ENCODE peak calls at places on chromosomes 12 and 14, in five cellular contexts. D, V, I, E and U are unnamed samples.

GRCh38 chr12:13175499-13175898 is 21.0 kb upstream of the EMP1 start:
- DNase-seq in E (no peak), D (no peak), I (no peak), V (no peak), U (no peak)

GRCh38 chr12:30847259-30847658 is 79.3 kb upstream of the TSPAN11 start:
- DNase-seq in V (peak), D (no peak), E (peak), I (no peak), U (no peak)

GRCh38 chr12:2154050-2154449 is 101.3 kb downstream of the CACNA1C start:
- DNase-seq in D (no peak), V (no peak), E (no peak), I (no peak), U (no peak)

GRCh38 chr14:52299692-52300278 is 14.3 kb upstream of the PTGER2 start:
- DNase-seq in D (no peak), V (peak), E (peak), I (peak), U (peak)

GRCh38 chr12:857611-858010 is 91.9 kb downstream of the RAD52 start:
- DNase-seq in E (no peak), I (no peak), V (no peak), D (no peak), U (peak)

GRCh38 chr14:68143341-68143807 is 323.8 kb downstream of the RAD51B start:
- DNase-seq in V (no peak), I (no peak), E (peak), D (no peak), U (no peak)

GRCh38 chr12:25377475-25378179 is 126.9 kb upstream of the KRAS start:
- DNase-seq in D (no peak), V (no peak), E (no peak), I (no peak), U (peak)

GRCh38 chr14:93332853-93333630 is at the start of gene BTBD7:
- DNase-seq in D (peak), E (peak), I (peak), V (peak), U (peak)

GRCh38 chr12:2395352-2395977 is 342.7 kb downstream of the CACNA1C start:
- DNase-seq in E (peak), D (peak), I (peak), V (peak), U (peak)

GRCh38 chr14:71165121-71165574 is 257.9 kb downstream of the PCNX1 start:
- DNase-seq in D (no peak), V (no peak), E (no peak), I (no peak), U (no peak)

GRCh38 chr14:92254786-92255185 is 68.2 kb upstream of the SLC24A4 start:
- DNase-seq in V (no peak), D (peak), I (no peak), E (peak), U (no peak)

GRCh38 chr14:74566174-74567125 is 45.6 kb downstream of the LTBP2 start:
- DNase-seq in V (no peak), I (no peak), E (no peak), D (no peak), U (peak)

GRCh38 chr14:22427771-22428228 is 161.2 kb downstream of the DAD1 start:
- DNase-seq in I (no peak), V (peak), E (no peak), D (no peak), U (peak)

GRCh38 chr12:130708648-130709047 is 7.5 kb downstream of the RIMBP2 start:
- DNase-seq in I (no peak), E (no peak), D (no peak), V (no peak), U (no peak)
- TF ChIP-seq JUN in I (no peak), E (no peak), D (no peak), V (no peak), U (no peak)

GRCh38 chr12:15274561-15274967 is 47.7 kb upstream of the PTPRO start:
- DNase-seq in I (no peak), E (no peak), D (no peak), V (no peak), U (peak)
- TF ChIP-seq JUN in I (no peak), E (peak), D (no peak), V (no peak), U (no peak)

DNA sequence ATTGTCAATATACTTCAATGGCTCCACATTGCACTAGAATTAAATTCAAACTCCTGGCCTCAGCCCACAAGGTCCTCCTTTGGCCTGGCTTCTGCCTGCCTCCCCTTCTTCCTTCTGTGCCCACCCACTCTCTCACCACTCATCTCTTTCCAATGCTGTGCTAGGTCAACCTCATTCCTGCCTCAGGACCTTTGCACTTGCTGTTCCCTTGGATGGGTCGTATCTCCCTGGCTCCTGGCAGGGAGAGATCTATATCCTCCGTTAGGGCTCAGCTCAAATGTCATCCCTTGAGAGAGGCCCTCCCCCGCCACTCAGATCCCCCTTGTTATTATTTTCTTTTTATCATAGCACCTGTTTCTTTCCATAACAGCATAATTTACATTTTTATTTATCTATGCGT is 79.9 kb upstream of the LHX5 start:
- DNase-seq in I (no peak), D (no peak), E (no peak), V (no peak), U (no peak)
- TF ChIP-seq JUN in I (no peak), D (no peak), E (no peak), V (no peak), U (no peak)

GRCh38 chr12:11653215-11653753 is 3.8 kb downstream of the ETV6 start:
- DNase-seq in D (no peak), V (no peak), E (peak), I (no peak), U (no peak)
- TF ChIP-seq JUN in D (no peak), V (no peak), E (no peak), I (no peak), U (no peak)

GRCh38 chr12:132926417-132926833 is 29.7 kb downstream of the ZNF605 start:
- DNase-seq in D (no peak), I (no peak), E (no peak), V (no peak), U (no peak)
- TF ChIP-seq JUN in D (no peak), I (no peak), E (no peak), V (no peak), U (no peak)

DNA sequence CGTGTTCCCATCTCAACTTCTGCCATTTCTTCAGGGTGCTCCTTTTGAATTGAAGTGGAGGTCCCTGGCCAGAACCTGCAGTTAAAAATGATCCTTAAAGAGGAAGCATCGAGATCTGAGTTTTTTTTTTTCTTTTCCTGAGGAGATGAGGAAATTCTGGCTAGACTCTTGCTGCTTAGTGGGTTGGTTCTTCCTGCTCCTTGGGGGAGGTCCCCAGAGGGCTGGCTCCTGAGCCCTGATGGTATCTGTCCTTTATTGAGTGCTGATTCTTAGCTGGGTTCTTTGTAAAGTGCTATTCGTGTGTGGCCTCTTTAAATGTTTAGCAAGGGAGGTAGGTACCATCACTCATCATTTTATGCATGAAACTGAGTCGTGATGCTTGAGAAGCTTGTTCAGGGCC is 11.7 kb downstream of the PELI2 start:
- DNase-seq in V (no peak), E (peak), I (no peak), D (no peak), U (no peak)
- TF ChIP-seq JUN in V (no peak), E (no peak), I (no peak), D (no peak), U (no peak)

GRCh38 chr12:48938805-48939204 is 13.5 kb upstream of the FKBP11 start:
- DNase-seq in V (no peak), I (no peak), D (no peak), E (no peak), U (no peak)

GRCh38 chr12:48937170-48937569 is 11.9 kb upstream of the FKBP11 start:
- DNase-seq in V (no peak), E (no peak), I (peak), D (peak), U (peak)

GRCh38 chr12:48943221-48943620 is 14.1 kb downstream of the ARF3 start:
- DNase-seq in D (no peak), I (no peak), E (no peak), V (no peak), U (no peak)

GRCh38 chr12:48936379-48936979 is 11.2 kb upstream of the FKBP11 start:
- DNase-seq in I (peak), E (peak), D (peak), V (peak), U (peak)

GRCh38 chr12:48940181-48940580 is 14.9 kb upstream of the FKBP11 start:
- DNase-seq in I (no peak), D (no peak), E (no peak), V (no peak), U (no peak)
- TF ChIP-seq JUN in I (no peak), D (no peak), E (no peak), V (no peak), U (no peak)